ENCODE peak calls at places on chromosomes 11 and 22, in ten cellular contexts. One of them, this sample, is unnamed.

GRCh38 chr11:74646215-74646614 is 53.8 kb downstream of the POLD3 start:
- DNase-seq in SK-N-DZ: peak; percentile 84
- DNase-seq in fibroblast of pulmonary artery: no peak
- DNase-seq in colonic mucosa: no peak
- DNase-seq in RWPE1: no peak
- DNase-seq in RWPE2: no peak
- DNase-seq in stimulated activated CD4-positive, alpha-beta T cell treated with anti-CD3 and anti-CD28 coated beads, Interleukin-1b, Interleukin-23, amount 100 ng/mL, for 24 hours: no peak
- DNase-seq in right lobe of liver: no peak
- DNase-seq in GM12865: no peak
- DNase-seq in heart right ventricle: no peak
- DNase-seq in this sample: no peak

GRCh38 chr22:50001388-50002231 is 11.0 kb downstream of the IL17REL start:
- DNase-seq in SK-N-DZ: no peak
- DNase-seq in fibroblast of pulmonary artery: no peak
- DNase-seq in colonic mucosa: no peak
- DNase-seq in RWPE1: no peak
- DNase-seq in RWPE2: no peak
- DNase-seq in stimulated activated CD4-positive, alpha-beta T cell treated with anti-CD3 and anti-CD28 coated beads, Interleukin-1b, Interleukin-23, amount 100 ng/mL, for 24 hours: no peak
- DNase-seq in right lobe of liver: no peak
- DNase-seq in GM12865: no peak
- DNase-seq in heart right ventricle: no peak
- DNase-seq in this sample: no peak

GRCh38 chr22:39177791-39178190 is 25.3 kb upstream of the CBX7 start:
- DNase-seq in SK-N-DZ: no peak
- DNase-seq in fibroblast of pulmonary artery: no peak
- DNase-seq in colonic mucosa: no peak
- DNase-seq in RWPE1: no peak
- DNase-seq in RWPE2: no peak
- DNase-seq in stimulated activated CD4-positive, alpha-beta T cell treated with anti-CD3 and anti-CD28 coated beads, Interleukin-1b, Interleukin-23, amount 100 ng/mL, for 24 hours: no peak
- DNase-seq in right lobe of liver: no peak
- DNase-seq in GM12865: no peak
- DNase-seq in heart right ventricle: peak; percentile 54
- DNase-seq in this sample: peak; percentile 79

GRCh38 chr22:24474649-24475048 is 20.5 kb upstream of the UPB1 start:
- DNase-seq in SK-N-DZ: no peak
- DNase-seq in fibroblast of pulmonary artery: no peak
- DNase-seq in colonic mucosa: no peak
- DNase-seq in RWPE1: no peak
- DNase-seq in RWPE2: no peak
- DNase-seq in stimulated activated CD4-positive, alpha-beta T cell treated with anti-CD3 and anti-CD28 coated beads, Interleukin-1b, Interleukin-23, amount 100 ng/mL, for 24 hours: no peak
- DNase-seq in right lobe of liver: no peak
- DNase-seq in GM12865: no peak
- DNase-seq in heart right ventricle: no peak
- DNase-seq in this sample: no peak

GRCh38 chr11:8266246-8267241 is 2.9 kb upstream of the LMO1 start:
- DNase-seq in SK-N-DZ: no peak
- DNase-seq in fibroblast of pulmonary artery: no peak
- DNase-seq in colonic mucosa: no peak
- DNase-seq in RWPE1: no peak
- DNase-seq in RWPE2: no peak
- DNase-seq in stimulated activated CD4-positive, alpha-beta T cell treated with anti-CD3 and anti-CD28 coated beads, Interleukin-1b, Interleukin-23, amount 100 ng/mL, for 24 hours: no peak
- DNase-seq in right lobe of liver: no peak
- DNase-seq in GM12865: no peak
- DNase-seq in heart right ventricle: no peak
- DNase-seq in this sample: peak; percentile 43

GRCh38 chr11:66967670-66968425 is 7.3 kb upstream of the C11orf86 start:
- DNase-seq in SK-N-DZ: no peak
- DNase-seq in fibroblast of pulmonary artery: peak; percentile 83
- DNase-seq in colonic mucosa: peak; percentile 35
- DNase-seq in RWPE1: peak; percentile 66
- DNase-seq in RWPE2: peak; percentile 78
- DNase-seq in stimulated activated CD4-positive, alpha-beta T cell treated with anti-CD3 and anti-CD28 coated beads, Interleukin-1b, Interleukin-23, amount 100 ng/mL, for 24 hours: no peak
- DNase-seq in right lobe of liver: peak; percentile 59
- DNase-seq in GM12865: no peak
- DNase-seq in heart right ventricle: peak; percentile 36
- DNase-seq in this sample: no peak

GRCh38 chr11:105489431-105489830 is 120.4 kb upstream of the GRIA4 start:
- DNase-seq in SK-N-DZ: peak; percentile 2
- DNase-seq in fibroblast of pulmonary artery: peak; percentile 35
- DNase-seq in colonic mucosa: no peak
- DNase-seq in RWPE1: no peak
- DNase-seq in RWPE2: no peak
- DNase-seq in stimulated activated CD4-positive, alpha-beta T cell treated with anti-CD3 and anti-CD28 coated beads, Interleukin-1b, Interleukin-23, amount 100 ng/mL, for 24 hours: no peak
- DNase-seq in right lobe of liver: no peak
- DNase-seq in GM12865: no peak
- DNase-seq in heart right ventricle: no peak
- DNase-seq in this sample: no peak

GRCh38 chr11:19508166-19508565 is 204.5 kb upstream of the NAV2 start:
- DNase-seq in SK-N-DZ: no peak
- DNase-seq in fibroblast of pulmonary artery: no peak
- DNase-seq in colonic mucosa: peak; percentile 27
- DNase-seq in RWPE1: peak; percentile 44
- DNase-seq in RWPE2: no peak
- DNase-seq in stimulated activated CD4-positive, alpha-beta T cell treated with anti-CD3 and anti-CD28 coated beads, Interleukin-1b, Interleukin-23, amount 100 ng/mL, for 24 hours: no peak
- DNase-seq in right lobe of liver: peak; percentile 31
- DNase-seq in GM12865: no peak
- DNase-seq in heart right ventricle: no peak
- DNase-seq in this sample: no peak

GRCh38 chr11:112584674-112585073 is 324.0 kb upstream of the PLET1 start:
- DNase-seq in SK-N-DZ: peak; percentile 13
- DNase-seq in fibroblast of pulmonary artery: no peak
- DNase-seq in colonic mucosa: no peak
- DNase-seq in RWPE1: peak; percentile 15
- DNase-seq in RWPE2: no peak
- DNase-seq in stimulated activated CD4-positive, alpha-beta T cell treated with anti-CD3 and anti-CD28 coated beads, Interleukin-1b, Interleukin-23, amount 100 ng/mL, for 24 hours: no peak
- DNase-seq in right lobe of liver: no peak
- DNase-seq in GM12865: peak; percentile 38
- DNase-seq in heart right ventricle: no peak
- DNase-seq in this sample: no peak

GRCh38 chr11:101169944-101170343 is 40.3 kb upstream of the PGR start:
- DNase-seq in SK-N-DZ: no peak
- DNase-seq in fibroblast of pulmonary artery: no peak
- DNase-seq in colonic mucosa: no peak
- DNase-seq in RWPE1: no peak
- DNase-seq in RWPE2: no peak
- DNase-seq in stimulated activated CD4-positive, alpha-beta T cell treated with anti-CD3 and anti-CD28 coated beads, Interleukin-1b, Interleukin-23, amount 100 ng/mL, for 24 hours: no peak
- DNase-seq in right lobe of liver: no peak
- DNase-seq in GM12865: no peak
- DNase-seq in heart right ventricle: no peak
- DNase-seq in this sample: no peak

GRCh38 chr22:19169947-19170318 is 8.6 kb downstream of the SLC25A1 start:
- DNase-seq in SK-N-DZ: no peak
- DNase-seq in fibroblast of pulmonary artery: no peak
- DNase-seq in colonic mucosa: no peak
- DNase-seq in RWPE1: no peak
- DNase-seq in RWPE2: no peak
- DNase-seq in stimulated activated CD4-positive, alpha-beta T cell treated with anti-CD3 and anti-CD28 coated beads, Interleukin-1b, Interleukin-23, amount 100 ng/mL, for 24 hours: no peak
- DNase-seq in right lobe of liver: no peak
- DNase-seq in GM12865: no peak
- DNase-seq in heart right ventricle: no peak
- DNase-seq in this sample: peak; percentile 75

GRCh38 chr11:78424334-78425270 is 7.0 kb upstream of the GAB2 start:
- DNase-seq in SK-N-DZ: peak; percentile 98
- DNase-seq in fibroblast of pulmonary artery: peak; percentile 81
- DNase-seq in colonic mucosa: no peak
- DNase-seq in RWPE1: no peak
- DNase-seq in RWPE2: no peak
- DNase-seq in stimulated activated CD4-positive, alpha-beta T cell treated with anti-CD3 and anti-CD28 coated beads, Interleukin-1b, Interleukin-23, amount 100 ng/mL, for 24 hours: no peak
- DNase-seq in right lobe of liver: no peak
- DNase-seq in GM12865: peak; percentile 78
- DNase-seq in heart right ventricle: no peak
- DNase-seq in this sample: no peak

GRCh38 chr11:17257200-17257599 is 19.3 kb upstream of the NUCB2 start:
- DNase-seq in SK-N-DZ: no peak
- DNase-seq in fibroblast of pulmonary artery: peak; percentile 76
- DNase-seq in colonic mucosa: no peak
- DNase-seq in RWPE1: no peak
- DNase-seq in RWPE2: no peak
- DNase-seq in stimulated activated CD4-positive, alpha-beta T cell treated with anti-CD3 and anti-CD28 coated beads, Interleukin-1b, Interleukin-23, amount 100 ng/mL, for 24 hours: no peak
- DNase-seq in right lobe of liver: no peak
- DNase-seq in GM12865: no peak
- DNase-seq in heart right ventricle: no peak
- DNase-seq in this sample: no peak

GRCh38 chr11:8442301-8442700 is 151.7 kb downstream of the STK33 start:
- DNase-seq in SK-N-DZ: peak; percentile 67
- DNase-seq in fibroblast of pulmonary artery: no peak
- DNase-seq in colonic mucosa: no peak
- DNase-seq in RWPE1: no peak
- DNase-seq in RWPE2: no peak
- DNase-seq in stimulated activated CD4-positive, alpha-beta T cell treated with anti-CD3 and anti-CD28 coated beads, Interleukin-1b, Interleukin-23, amount 100 ng/mL, for 24 hours: no peak
- DNase-seq in right lobe of liver: no peak
- DNase-seq in GM12865: no peak
- DNase-seq in heart right ventricle: no peak
- DNase-seq in this sample: no peak

GRCh38 chr11:64036081-64037026 is 623 bp downstream of the FLRT1 start:
- DNase-seq in SK-N-DZ: no peak
- DNase-seq in fibroblast of pulmonary artery: peak; percentile 16
- DNase-seq in colonic mucosa: no peak
- DNase-seq in RWPE1: no peak
- DNase-seq in RWPE2: no peak
- DNase-seq in stimulated activated CD4-positive, alpha-beta T cell treated with anti-CD3 and anti-CD28 coated beads, Interleukin-1b, Interleukin-23, amount 100 ng/mL, for 24 hours: no peak
- DNase-seq in right lobe of liver: no peak
- DNase-seq in GM12865: no peak
- DNase-seq in heart right ventricle: peak; percentile 46
- DNase-seq in this sample: no peak

GRCh38 chr11:66768818-66769217 is 39.8 kb upstream of the SPTBN2 start:
- DNase-seq in SK-N-DZ: no peak
- DNase-seq in fibroblast of pulmonary artery: peak; percentile 1
- DNase-seq in colonic mucosa: no peak
- DNase-seq in RWPE1: no peak
- DNase-seq in RWPE2: no peak
- DNase-seq in stimulated activated CD4-positive, alpha-beta T cell treated with anti-CD3 and anti-CD28 coated beads, Interleukin-1b, Interleukin-23, amount 100 ng/mL, for 24 hours: no peak
- DNase-seq in right lobe of liver: no peak
- DNase-seq in GM12865: no peak
- DNase-seq in heart right ventricle: no peak
- DNase-seq in this sample: no peak

GRCh38 chr11:92932023-92932422 is 37.4 kb upstream of the MTNR1B start:
- DNase-seq in SK-N-DZ: no peak
- DNase-seq in fibroblast of pulmonary artery: no peak
- DNase-seq in colonic mucosa: no peak
- DNase-seq in RWPE1: peak; percentile 9
- DNase-seq in RWPE2: no peak
- DNase-seq in stimulated activated CD4-positive, alpha-beta T cell treated with anti-CD3 and anti-CD28 coated beads, Interleukin-1b, Interleukin-23, amount 100 ng/mL, for 24 hours: no peak
- DNase-seq in right lobe of liver: no peak
- DNase-seq in GM12865: no peak
- DNase-seq in heart right ventricle: no peak
- DNase-seq in this sample: no peak

GRCh38 chr11:134360050-134360835 is 28.5 kb downstream of the GLB1L2 start:
- DNase-seq in SK-N-DZ: peak; percentile 71
- DNase-seq in fibroblast of pulmonary artery: peak; percentile 63
- DNase-seq in colonic mucosa: peak; percentile 80
- DNase-seq in RWPE1: peak; percentile 83
- DNase-seq in RWPE2: no peak
- DNase-seq in stimulated activated CD4-positive, alpha-beta T cell treated with anti-CD3 and anti-CD28 coated beads, Interleukin-1b, Interleukin-23, amount 100 ng/mL, for 24 hours: peak; percentile 42
- DNase-seq in right lobe of liver: peak; percentile 86
- DNase-seq in GM12865: peak; percentile 66
- DNase-seq in heart right ventricle: peak; percentile 78
- DNase-seq in this sample: peak; percentile 89

GRCh38 chr11:67271548-67272284 is 5.4 kb downstream of the GRK2 start:
- DNase-seq in SK-N-DZ: no peak
- DNase-seq in fibroblast of pulmonary artery: no peak
- DNase-seq in colonic mucosa: no peak
- DNase-seq in RWPE1: no peak
- DNase-seq in RWPE2: peak; percentile 54
- DNase-seq in stimulated activated CD4-positive, alpha-beta T cell treated with anti-CD3 and anti-CD28 coated beads, Interleukin-1b, Interleukin-23, amount 100 ng/mL, for 24 hours: no peak
- DNase-seq in right lobe of liver: peak; percentile 30
- DNase-seq in GM12865: peak; percentile 69
- DNase-seq in heart right ventricle: peak; percentile 35
- DNase-seq in this sample: peak; percentile 88

GRCh38 chr11:77115181-77115611 is 12.6 kb downstream of the OMP start:
- DNase-seq in SK-N-DZ: no peak
- DNase-seq in fibroblast of pulmonary artery: no peak
- DNase-seq in colonic mucosa: no peak
- DNase-seq in RWPE1: no peak
- DNase-seq in RWPE2: no peak
- DNase-seq in stimulated activated CD4-positive, alpha-beta T cell treated with anti-CD3 and anti-CD28 coated beads, Interleukin-1b, Interleukin-23, amount 100 ng/mL, for 24 hours: no peak
- DNase-seq in right lobe of liver: no peak
- DNase-seq in GM12865: no peak
- DNase-seq in heart right ventricle: no peak
- DNase-seq in this sample: no peak

GRCh38 chr22:32662587-32662915 is 139.0 kb upstream of the TIMP3 start:
- DNase-seq in SK-N-DZ: no peak
- DNase-seq in fibroblast of pulmonary artery: no peak
- DNase-seq in colonic mucosa: no peak
- DNase-seq in RWPE1: no peak
- DNase-seq in RWPE2: no peak
- DNase-seq in stimulated activated CD4-positive, alpha-beta T cell treated with anti-CD3 and anti-CD28 coated beads, Interleukin-1b, Interleukin-23, amount 100 ng/mL, for 24 hours: no peak
- DNase-seq in right lobe of liver: no peak
- DNase-seq in GM12865: no peak
- DNase-seq in heart right ventricle: no peak
- DNase-seq in this sample: no peak

GRCh38 chr11:45993438-45994064 is 71.1 kb downstream of the LARGE2 start:
- DNase-seq in SK-N-DZ: no peak
- DNase-seq in fibroblast of pulmonary artery: peak; percentile 87
- DNase-seq in colonic mucosa: peak; percentile 21
- DNase-seq in RWPE1: no peak
- DNase-seq in RWPE2: no peak
- DNase-seq in stimulated activated CD4-positive, alpha-beta T cell treated with anti-CD3 and anti-CD28 coated beads, Interleukin-1b, Interleukin-23, amount 100 ng/mL, for 24 hours: no peak
- DNase-seq in right lobe of liver: no peak
- DNase-seq in GM12865: no peak
- DNase-seq in heart right ventricle: peak; percentile 23
- DNase-seq in this sample: no peak

GRCh38 chr11:125315088-125315740 is 150.7 kb downstream of the PKNOX2 start:
- DNase-seq in SK-N-DZ: no peak
- DNase-seq in fibroblast of pulmonary artery: peak; percentile 69
- DNase-seq in colonic mucosa: no peak
- DNase-seq in RWPE1: no peak
- DNase-seq in RWPE2: no peak
- DNase-seq in stimulated activated CD4-positive, alpha-beta T cell treated with anti-CD3 and anti-CD28 coated beads, Interleukin-1b, Interleukin-23, amount 100 ng/mL, for 24 hours: no peak
- DNase-seq in right lobe of liver: no peak
- DNase-seq in GM12865: no peak
- DNase-seq in heart right ventricle: peak; percentile 76
- DNase-seq in this sample: no peak

GRCh38 chr22:36899498-36899897 is 13.9 kb upstream of the CSF2RB start:
- DNase-seq in SK-N-DZ: no peak
- DNase-seq in fibroblast of pulmonary artery: no peak
- DNase-seq in colonic mucosa: no peak
- DNase-seq in RWPE1: no peak
- DNase-seq in RWPE2: no peak
- DNase-seq in stimulated activated CD4-positive, alpha-beta T cell treated with anti-CD3 and anti-CD28 coated beads, Interleukin-1b, Interleukin-23, amount 100 ng/mL, for 24 hours: no peak
- DNase-seq in right lobe of liver: no peak
- DNase-seq in GM12865: no peak
- DNase-seq in heart right ventricle: no peak
- DNase-seq in this sample: no peak

GRCh38 chr11:94933225-94934130 is 39.9 kb downstream of the CWC15 start:
- DNase-seq in SK-N-DZ: no peak
- DNase-seq in fibroblast of pulmonary artery: peak; percentile 87
- DNase-seq in colonic mucosa: no peak
- DNase-seq in RWPE1: no peak
- DNase-seq in RWPE2: no peak
- DNase-seq in stimulated activated CD4-positive, alpha-beta T cell treated with anti-CD3 and anti-CD28 coated beads, Interleukin-1b, Interleukin-23, amount 100 ng/mL, for 24 hours: no peak
- DNase-seq in right lobe of liver: no peak
- DNase-seq in GM12865: no peak
- DNase-seq in heart right ventricle: peak; percentile 43
- DNase-seq in this sample: no peak

GRCh38 chr11:44145011-44145777 is 49.7 kb downstream of the EXT2 start:
- DNase-seq in SK-N-DZ: no peak
- DNase-seq in fibroblast of pulmonary artery: no peak
- DNase-seq in colonic mucosa: no peak
- DNase-seq in RWPE1: no peak
- DNase-seq in RWPE2: no peak
- DNase-seq in stimulated activated CD4-positive, alpha-beta T cell treated with anti-CD3 and anti-CD28 coated beads, Interleukin-1b, Interleukin-23, amount 100 ng/mL, for 24 hours: no peak
- DNase-seq in right lobe of liver: no peak
- DNase-seq in GM12865: no peak
- DNase-seq in heart right ventricle: no peak
- DNase-seq in this sample: no peak

GRCh38 chr11:66727282-66727882 is 1.6 kb downstream of the SPTBN2 start:
- DNase-seq in SK-N-DZ: peak; percentile 43
- DNase-seq in fibroblast of pulmonary artery: peak; percentile 10
- DNase-seq in colonic mucosa: no peak
- DNase-seq in RWPE1: peak; percentile 31
- DNase-seq in RWPE2: peak; percentile 50
- DNase-seq in stimulated activated CD4-positive, alpha-beta T cell treated with anti-CD3 and anti-CD28 coated beads, Interleukin-1b, Interleukin-23, amount 100 ng/mL, for 24 hours: no peak
- DNase-seq in right lobe of liver: peak; percentile 62
- DNase-seq in GM12865: no peak
- DNase-seq in heart right ventricle: no peak
- DNase-seq in this sample: no peak

GRCh38 chr11:2317354-2318050 is 15.7 kb downstream of the TSPAN32 start:
- DNase-seq in SK-N-DZ: no peak
- DNase-seq in fibroblast of pulmonary artery: no peak
- DNase-seq in colonic mucosa: no peak
- DNase-seq in RWPE1: no peak
- DNase-seq in RWPE2: no peak
- DNase-seq in stimulated activated CD4-positive, alpha-beta T cell treated with anti-CD3 and anti-CD28 coated beads, Interleukin-1b, Interleukin-23, amount 100 ng/mL, for 24 hours: no peak
- DNase-seq in right lobe of liver: no peak
- DNase-seq in GM12865: no peak
- DNase-seq in heart right ventricle: no peak
- DNase-seq in this sample: peak; percentile 57